ENCODE peak calls at places on chromosomes 12 and 14, in eight cellular contexts. V is aorta, G is fibroblast of lung, L is cardiac muscle cell, H is lower lobe of right lung, M is body of pancreas, Q is mesendoderm, J is pancreas. U is an unnamed sample. For H3K4me1, the result is how much of the 10 kb centered on the place peaks cover.

GRCh38 chr14:63717704-63718103 is 10.2 kb downstream of the SGPP1 start:
- DNase-seq in V (no peak), G (peak), L (peak), H (no peak), M (no peak), Q (peak), J (no peak), U (no peak)

GRCh38 chr14:68140111-68140741 is 320.6 kb downstream of the RAD51B start:
- DNase-seq in V (peak), G (peak), L (peak), H (no peak), M (peak), Q (peak), J (no peak), U (peak)

GRCh38 chr12:101599311-101599710 is 4.5 kb downstream of the MYBPC1 start:
- DNase-seq in V (no peak), G (no peak), L (no peak), H (no peak), M (no peak), Q (peak), J (no peak), U (no peak)

GRCh38 chr12:62631531-62632520 is 165.2 kb downstream of the MON2 start:
- DNase-seq in V (peak), G (peak), L (peak), H (peak), M (peak), Q (peak), J (peak), U (peak)

GRCh38 chr12:67593041-67593870 is 55.3 kb upstream of the DYRK2 start:
- DNase-seq in V (no peak), G (peak), L (no peak), H (no peak), M (peak), Q (peak), J (peak), U (peak)

GRCh38 chr14:26596722-26597030 is 1.2 kb downstream of the NOVA1 start:
- DNase-seq in V (no peak), G (peak), L (peak), H (no peak), M (no peak), Q (no peak), J (peak), U (peak)

GRCh38 chr12:95678684-95679083 is 111.9 kb downstream of the NTN4 start:
- DNase-seq in V (no peak), G (no peak), L (no peak), H (no peak), M (no peak), Q (no peak), J (no peak), U (no peak)

GRCh38 chr12:95998611-95999300 is 2.6 kb upstream of the HAL start:
- DNase-seq in V (no peak), G (peak), L (peak), H (no peak), M (peak), Q (peak), J (no peak), U (peak)

GRCh38 chr14:103428732-103429556 is 43.7 kb downstream of the MARK3 start:
- DNase-seq in V (no peak), G (no peak), L (no peak), H (no peak), M (no peak), Q (no peak), J (no peak), U (no peak)

GRCh38 chr12:121576851-121577391 is 3.9 kb downstream of the KDM2B start:
- DNase-seq in V (peak), G (peak), L (no peak), H (no peak), M (no peak), Q (peak), J (no peak), U (peak)

GRCh38 chr12:80939231-80939950 is 1.7 kb upstream of the LIN7A start:
- DNase-seq in V (no peak), G (peak), L (no peak), H (no peak), M (no peak), Q (no peak), J (no peak), U (no peak)

GRCh38 chr12:3694673-3695072 is 58.2 kb downstream of the CRACR2A start:
- DNase-seq in V (no peak), G (no peak), L (no peak), H (no peak), M (peak), Q (no peak), J (no peak), U (no peak)

GRCh38 chr12:64494998-64495729 is 43.2 kb downstream of the TBK1 start:
- DNase-seq in V (no peak), G (no peak), L (no peak), H (no peak), M (no peak), Q (no peak), J (no peak), U (no peak)

GRCh38 chr12:107718606-107719005 is 33.0 kb downstream of the PWP1 start:
- DNase-seq in V (no peak), G (no peak), L (no peak), H (no peak), M (no peak), Q (no peak), J (no peak), U (no peak)

GRCh38 chr12:2503762-2504161 is 291.0 kb upstream of the FKBP4 start:
- DNase-seq in V (no peak), G (no peak), L (peak), H (no peak), M (no peak), Q (peak), J (no peak), U (no peak)

GRCh38 chr14:28142400-28143015 is 624.1 kb upstream of the FOXG1 start:
- DNase-seq in V (no peak), G (peak), L (peak), H (no peak), M (no peak), Q (peak), J (no peak), U (no peak)

GRCh38 chr14:23339506-23340268 is 13.0 kb downstream of the SLC22A17 start:
- DNase-seq in V (no peak), G (no peak), L (no peak), H (no peak), M (no peak), Q (peak), J (no peak), U (no peak)

GRCh38 chr12:60194682-60195081 is 598.9 kb downstream of the SLC16A7 start:
- DNase-seq in V (no peak), G (peak), L (no peak), H (no peak), M (no peak), Q (peak), J (no peak), U (no peak)

GRCh38 chr12:106840217-106840616 is 65.7 kb downstream of the RIC8B start:
- DNase-seq in V (no peak), G (peak), L (peak), H (no peak), M (peak), Q (peak), J (no peak), U (no peak)

GRCh38 chr12:122867701-122868461 is 28.0 kb downstream of the VPS37B start:
- DNase-seq in V (no peak), G (no peak), L (no peak), H (peak), M (peak), Q (peak), J (peak), U (peak)

GRCh38 chr12:88753707-88754106 is 173.4 kb upstream of the KITLG start:
- DNase-seq in V (no peak), G (no peak), L (no peak), H (no peak), M (no peak), Q (no peak), J (no peak), U (no peak)

GRCh38 chr12:32379213-32379612 is 20.1 kb upstream of the FGD4 start:
- DNase-seq in V (no peak), G (no peak), L (no peak), H (no peak), M (no peak), Q (no peak), J (no peak), U (no peak)

GRCh38 chr12:91685917-91686316 is 459.7 kb downstream of the BTG1 start:
- DNase-seq in V (no peak), G (peak), L (no peak), H (no peak), M (no peak), Q (no peak), J (no peak), U (no peak)

GRCh38 chr12:70598467-70599194 is 38.6 kb downstream of the PTPRB start:
- DNase-seq in V (no peak), G (no peak), L (peak), H (no peak), M (no peak), Q (no peak), J (no peak), U (peak)

GRCh38 chr12:92138144-92138543 is 7.5 kb downstream of the BTG1 start:
- DNase-seq in V (no peak), G (peak), L (no peak), H (no peak), M (no peak), Q (no peak), J (no peak), U (no peak)

GRCh38 chr12:19978193-19978592 is 390.1 kb upstream of the PDE3A start:
- DNase-seq in V (no peak), G (peak), L (no peak), H (no peak), M (no peak), Q (no peak), J (no peak), U (no peak)

GRCh38 chr12:113162102-113163029 is 12.8 kb downstream of the CFAP73 start:
- DNase-seq in V (peak), G (peak), L (peak), H (no peak), M (peak), Q (peak), J (peak), U (no peak)

GRCh38 chr14:34258318-34258717 is 203.7 kb downstream of the SPTSSA start:
- DNase-seq in V (no peak), G (no peak), L (no peak), H (no peak), M (no peak), Q (no peak), J (no peak), U (no peak)

GRCh38 chr14:95498622-95499353 is 17.7 kb downstream of the SYNE3 start:
- DNase-seq in V (peak), G (peak), L (no peak), H (no peak), M (no peak), Q (no peak), J (no peak), U (peak)

GRCh38 chr14:77026166-77026929 is 2.2 kb downstream of the IRF2BPL start:
- DNase-seq in V (peak), G (peak), L (peak), H (peak), M (peak), Q (peak), J (peak), U (no peak)

GRCh38 chr14:77027538-77028383 is 747 bp downstream of the IRF2BPL start:
- DNase-seq in V (peak), G (peak), L (peak), H (peak), M (peak), Q (peak), J (peak), U (peak)

GRCh38 chr14:77026930-77027537 is 1.5 kb downstream of the IRF2BPL start:
- DNase-seq in V (peak), G (peak), L (peak), H (peak), M (peak), Q (peak), J (peak), U (no peak)

GRCh38 chr14:77024171-77024627 is 4.3 kb downstream of the IRF2BPL start:
- DNase-seq in V (no peak), G (peak), L (peak), H (peak), M (peak), Q (peak), J (no peak), U (peak)

GRCh38 chr14:77025744-77026165 is 2.8 kb downstream of the IRF2BPL start:
- DNase-seq in V (no peak), G (no peak), L (peak), H (no peak), M (peak), Q (no peak), J (peak), U (no peak)
- H3K4me1 ChIP-seq in V (under half), G (under half), L (under half), H (half or more), M (half or more), Q (under half), J (under half), U (under half)

GRCh38 chr12:627863-628805 is 35.1 kb downstream of the NINJ2 start:
- DNase-seq in V (no peak), G (no peak), L (no peak), H (no peak), M (no peak), Q (peak), J (no peak), U (no peak)

GRCh38 chr12:623865-624372 is 39.3 kb downstream of the NINJ2 start:
- DNase-seq in V (no peak), G (no peak), L (no peak), H (no peak), M (no peak), Q (peak), J (no peak), U (no peak)

GRCh38 chr12:623172-623864 is 39.9 kb downstream of the NINJ2 start:
- DNase-seq in V (no peak), G (no peak), L (no peak), H (no peak), M (no peak), Q (peak), J (no peak), U (no peak)

GRCh38 chr12:627285-627684 is 36.0 kb downstream of the NINJ2 start:
- DNase-seq in V (no peak), G (no peak), L (no peak), H (no peak), M (no peak), Q (no peak), J (no peak), U (no peak)

DNA sequence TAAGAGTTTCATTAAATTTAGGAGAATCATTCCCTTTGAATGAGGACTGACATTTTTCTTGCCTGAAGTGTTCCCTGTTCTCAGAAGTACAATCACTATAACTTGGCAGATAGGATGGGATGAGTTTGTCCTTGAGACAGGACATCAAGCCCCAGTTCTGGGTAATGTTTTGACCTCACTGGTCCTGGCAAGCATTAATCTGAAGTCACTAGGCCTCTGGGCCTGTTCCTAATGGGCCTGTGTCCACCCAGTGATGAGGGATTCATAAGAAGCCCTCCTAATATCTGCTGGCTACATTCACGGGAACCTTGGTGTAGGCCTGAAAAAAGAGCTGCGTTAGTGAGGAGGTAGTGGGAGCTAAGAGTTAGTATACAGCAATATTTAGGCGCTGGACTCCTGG is 37.2 kb downstream of the NINJ2 start:
- DNase-seq in V (no peak), G (no peak), L (no peak), H (no peak), M (no peak), Q (no peak), J (no peak), U (no peak)
- H3K4me3 ChIP-seq in V (no peak), G (no peak), L (no peak), H (no peak), M (no peak), Q (no peak), J (no peak), U (no peak)

GRCh38 chr14:71137536-71138235 is 230.4 kb downstream of the PCNX1 start:
- DNase-seq in V (no peak), G (no peak), L (no peak), H (no peak), M (no peak), Q (no peak), J (no peak), U (no peak)
- H3K27ac ChIP-seq in V (no peak), G (no peak), L (no peak), H (no peak), M (no peak), Q (no peak), J (no peak), U (no peak)

GRCh38 chr14:104971447-104972240 is 6.5 kb downstream of the AHNAK2 start:
- DNase-seq in V (no peak), G (no peak), L (no peak), H (peak), M (no peak), Q (no peak), J (peak), U (no peak)

GRCh38 chr14:104968541-104969401 is 9.4 kb downstream of the AHNAK2 start:
- DNase-seq in V (no peak), G (no peak), L (no peak), H (peak), M (no peak), Q (peak), J (peak), U (peak)

GRCh38 chr14:104972301-104973211 is 5.6 kb downstream of the AHNAK2 start:
- DNase-seq in V (peak), G (peak), L (no peak), H (peak), M (peak), Q (no peak), J (peak), U (peak)

GRCh38 chr14:104969741-104970230 is 8.4 kb downstream of the AHNAK2 start:
- DNase-seq in V (no peak), G (no peak), L (no peak), H (peak), M (no peak), Q (no peak), J (peak), U (no peak)

GRCh38 chr14:104970231-104971068 is 7.7 kb downstream of the AHNAK2 start:
- DNase-seq in V (peak), G (peak), L (no peak), H (peak), M (no peak), Q (peak), J (peak), U (peak)
- H3K4me1 ChIP-seq in V (under half), G (under half), L (under half), H (half or more), M (half or more), Q (under half), J (under half), U (under half)

GRCh38 chr14:72804653-72805180 is 89.2 kb downstream of the DPF3 start:
- DNase-seq in V (no peak), G (no peak), L (no peak), H (no peak), M (no peak), Q (no peak), J (no peak), U (no peak)
- H3K4me3 ChIP-seq in V (no peak), G (no peak), L (no peak), H (no peak), M (no peak), Q (no peak), J (no peak), U (no peak)

U was measured in colonic mucosa.